ENCODE peak calls at places on chromosomes 4 and X, in five cellular contexts. Z is astrocyte; U is CD8-positive, alpha-beta T cell; V is left ventricle myocardium inferior; H is psoas muscle. F is an unnamed sample. For H3K4me1, the result is how much of the 10 kb centered on the place peaks cover.

GRCh38 chrX:107677909-107678308 is 49.6 kb downstream of the PRPS1 start:
- DNase-seq in Z (no peak), U (no peak), V (peak), H (no peak), F (no peak)

GRCh38 chr4:184536881-184537248 is 62.5 kb upstream of the IRF2 start:
- DNase-seq in Z (no peak), U (no peak), V (no peak), H (no peak), F (peak)

GRCh38 chr4:175066923-175067627 is 148.9 kb downstream of the ADAM29 start:
- DNase-seq in Z (no peak), U (no peak), V (no peak), H (no peak), F (no peak)

GRCh38 chr4:72286185-72286584 is 254.4 kb downstream of the NPFFR2 start:
- DNase-seq in Z (peak), U (no peak), V (no peak), H (no peak), F (no peak)

GRCh38 chrX:103254921-103255455 is at the start of gene TCEAL8:
- DNase-seq in Z (peak), U (peak), V (peak), H (peak), F (peak)

GRCh38 chr4:168421671-168422070 is 58.6 kb downstream of the DDX60L start:
- DNase-seq in Z (peak), U (no peak), V (no peak), H (no peak), F (no peak)

GRCh38 chr4:174265917-174266316 is 17.6 kb downstream of the FBXO8 start:
- DNase-seq in Z (no peak), U (no peak), V (no peak), H (no peak), F (no peak)

GRCh38 chr4:102869569-102870227 is 906 bp downstream of the CISD2 start:
- DNase-seq in Z (no peak), U (no peak), V (no peak), H (no peak), F (peak)

GRCh38 chrX:38819709-38820108 is 18.4 kb downstream of the MID1IP1 start:
- DNase-seq in Z (no peak), U (no peak), V (no peak), H (no peak), F (no peak)

GRCh38 chrX:105314468-105314867 is 94.0 kb upstream of the TEX13A start:
- DNase-seq in Z (peak), U (no peak), V (no peak), H (no peak), F (no peak)

GRCh38 chrX:13750204-13750603 is 15.7 kb downstream of the OFD1 start:
- DNase-seq in Z (peak), U (no peak), V (no peak), H (no peak), F (no peak)

GRCh38 chr4:33974270-33974669 is 2270.0 kb downstream of the ARAP2 start:
- DNase-seq in Z (no peak), U (no peak), V (no peak), H (no peak), F (no peak)

GRCh38 chrX:97743014-97743413 is 859.3 kb downstream of the RPA4 start:
- DNase-seq in Z (no peak), U (no peak), V (no peak), H (no peak), F (peak)

GRCh38 chr4:39597695-39598381 is 40.8 kb downstream of the SMIM14 start:
- DNase-seq in Z (no peak), U (no peak), V (no peak), H (no peak), F (no peak)

GRCh38 chr4:29558789-29559188 is 1161.4 kb upstream of the PCDH7 start:
- DNase-seq in Z (no peak), U (no peak), V (no peak), H (no peak), F (no peak)

GRCh38 chrX:66030505-66031317 is 9.2 kb downstream of the VSIG4 start:
- DNase-seq in Z (no peak), U (peak), V (no peak), H (no peak), F (peak)

GRCh38 chr4:143617994-143618679 is 82.3 kb downstream of the FREM3 start:
- DNase-seq in Z (peak), U (no peak), V (no peak), H (no peak), F (no peak)

GRCh38 chrX:11172413-11172812 is 61.3 kb downstream of the HCCS start:
- DNase-seq in Z (no peak), U (no peak), V (no peak), H (no peak), F (no peak)

GRCh38 chrX:15468036-15468435 is 25.1 kb downstream of the PIR start:
- DNase-seq in Z (peak), U (no peak), V (no peak), H (peak), F (no peak)

GRCh38 chr4:25905371-25905770 is 8.6 kb upstream of the SMIM20 start:
- DNase-seq in Z (no peak), U (no peak), V (no peak), H (no peak), F (no peak)

GRCh38 chrX:108036298-108036973 is 8.4 kb upstream of the VSIG1 start:
- DNase-seq in Z (peak), U (no peak), V (no peak), H (no peak), F (peak)

GRCh38 chr4:125043453-125043852 is 271.3 kb upstream of the FAT4 start:
- DNase-seq in Z (peak), U (no peak), V (no peak), H (no peak), F (no peak)

GRCh38 chr4:158201310-158201709 is 9.0 kb upstream of the TMEM144 start:
- DNase-seq in Z (no peak), U (no peak), V (no peak), H (no peak), F (no peak)

GRCh38 chr4:89878611-89879010 is 16.0 kb upstream of the MMRN1 start:
- DNase-seq in Z (no peak), U (no peak), V (no peak), H (no peak), F (no peak)

DNA sequence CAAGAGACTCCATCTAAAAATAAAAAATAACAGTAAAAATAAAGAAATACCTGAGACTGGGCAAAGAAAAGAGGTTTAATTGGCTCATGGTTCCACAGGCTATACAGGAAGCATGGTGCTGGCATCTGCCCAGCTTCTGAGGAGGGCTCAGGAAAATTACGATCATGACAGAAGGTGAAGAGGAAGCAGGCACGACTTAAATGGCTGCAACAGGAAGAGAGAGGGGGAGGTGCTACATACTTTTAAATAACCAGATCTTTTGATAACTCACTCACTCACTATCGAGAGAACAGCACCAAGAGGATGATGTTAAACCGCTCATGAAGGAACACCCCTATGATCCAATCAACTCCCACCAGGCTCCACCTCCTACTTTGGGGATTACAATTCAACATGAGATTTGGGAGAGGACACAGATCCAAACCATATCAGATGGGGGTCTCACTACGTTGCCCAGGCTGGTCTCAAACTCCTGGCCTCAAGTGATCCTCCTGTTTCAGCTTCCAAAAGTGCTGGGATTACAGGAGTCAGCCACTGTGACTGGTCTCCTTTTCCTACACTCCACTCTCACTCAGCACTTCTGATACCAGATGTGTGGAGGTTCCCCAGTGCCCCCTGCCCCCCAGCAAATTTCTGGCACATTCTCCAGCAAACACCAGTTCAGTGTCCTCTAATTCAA is 11.9 kb upstream of the ZNF157 start:
- DNase-seq in Z (no peak), U (peak), V (no peak), H (no peak), F (no peak)
- H3K27ac ChIP-seq in Z (no peak), U (no peak), V (no peak), H (no peak), F (no peak)

GRCh38 chr4:42282081-42282901 is 115.0 kb upstream of the SHISA3 start:
- DNase-seq in Z (peak), U (no peak), V (peak), H (no peak), F (peak)
- H3K4me3 ChIP-seq in Z (no peak), U (no peak), V (peak), H (no peak), F (no peak)

GRCh38 chrX:42515939-42516338 is 262.0 kb downstream of the PPP1R2C start:
- DNase-seq in Z (no peak), U (no peak), V (no peak), H (no peak), F (no peak)
- H3K4me1 ChIP-seq in Z (under half), U (under half), V (under half), H (under half), F (under half)

DNA sequence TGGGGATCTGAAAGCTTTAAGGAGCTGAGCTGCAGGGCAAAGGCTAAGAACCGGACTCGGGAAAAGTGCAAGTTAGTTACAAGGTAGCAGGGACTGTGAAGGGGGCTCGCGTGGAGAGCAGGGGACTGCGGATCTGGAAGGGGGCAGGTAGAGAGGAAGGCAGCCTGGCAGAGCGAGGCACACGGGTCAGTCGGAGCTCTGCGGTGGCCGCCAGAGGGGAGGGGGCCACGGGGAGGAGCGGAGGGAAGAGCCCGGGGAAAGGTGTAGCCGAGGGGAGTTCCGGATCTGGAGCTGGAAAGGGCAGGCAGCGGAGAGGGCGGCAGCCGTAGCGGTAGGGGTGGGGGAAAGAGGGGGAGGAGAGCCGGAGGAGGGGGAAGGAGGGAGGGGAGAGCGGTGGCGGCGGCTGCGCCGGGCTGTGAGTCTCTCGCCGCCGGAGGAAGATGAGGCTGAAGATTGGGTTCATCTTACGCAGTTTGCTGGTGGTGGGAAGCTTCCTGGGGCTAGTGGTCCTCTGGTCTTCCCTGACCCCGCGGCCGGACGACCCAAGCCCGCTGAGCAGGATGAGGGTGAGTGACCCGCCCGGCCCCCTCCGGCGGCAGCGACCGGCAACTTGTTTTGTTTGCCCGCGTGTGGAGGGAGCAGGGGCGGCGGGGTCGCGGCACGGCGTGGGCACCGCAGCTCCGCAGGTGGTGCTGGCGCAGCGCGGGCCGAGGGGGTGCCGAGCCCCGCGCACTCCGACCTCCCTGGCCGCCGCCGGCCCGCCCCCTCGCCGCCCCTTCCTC is at the start of gene GALNT7:
- DNase-seq in Z (peak), U (peak), V (peak), H (peak), F (peak)
- H3K27ac ChIP-seq in Z (peak), U (peak), V (peak), H (peak), F (peak)

DNA sequence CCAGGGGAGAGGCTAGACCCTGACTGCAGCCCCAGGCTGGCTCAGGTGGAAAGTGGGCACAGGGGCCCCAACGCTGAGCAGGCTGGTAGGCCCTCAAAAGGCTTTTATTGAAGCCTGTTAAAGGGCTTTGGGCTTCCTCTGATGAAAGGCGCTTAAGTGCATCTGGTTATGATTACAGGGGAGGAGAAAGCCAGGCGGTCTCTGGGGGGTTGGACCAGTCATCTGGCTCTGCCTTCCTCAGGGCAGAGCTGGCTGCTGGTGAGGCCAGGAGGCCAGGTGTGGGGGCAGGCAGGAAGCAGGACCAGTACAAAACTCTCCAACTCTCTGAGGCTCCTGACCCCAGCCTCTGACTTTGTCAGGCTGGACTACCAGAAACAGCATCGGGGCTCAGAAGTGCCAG is 68.8 kb upstream of the BCOR start:
- DNase-seq in Z (no peak), U (no peak), V (no peak), H (no peak), F (no peak)
- H3K4me3 ChIP-seq in Z (no peak), U (peak), V (peak), H (no peak), F (no peak)

DNA sequence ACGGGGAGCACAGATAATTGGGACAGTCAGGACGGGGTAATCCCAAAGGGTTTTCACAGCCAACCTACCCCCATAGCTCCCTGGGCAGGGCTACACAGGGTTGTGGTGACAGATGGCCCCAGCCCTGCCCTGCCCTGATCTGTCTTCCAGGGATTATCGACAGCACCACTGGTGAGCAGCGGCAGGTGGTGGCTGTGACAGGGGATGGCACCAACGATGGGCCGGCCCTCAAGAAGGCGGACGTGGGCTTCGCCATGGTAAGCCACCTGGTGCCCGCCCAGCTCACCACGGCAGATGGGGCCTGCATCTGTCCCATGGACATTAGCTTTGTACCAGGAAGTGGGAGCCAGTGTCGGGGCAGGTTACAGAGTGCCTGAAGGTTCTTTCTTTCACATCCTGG is 39.3 kb downstream of the ATP2B3 start:
- DNase-seq in Z (no peak), U (no peak), V (no peak), H (no peak), F (no peak)
- H3K4me1 ChIP-seq in Z (under half), U (under half), V (under half), H (under half), F (under half)

DNA sequence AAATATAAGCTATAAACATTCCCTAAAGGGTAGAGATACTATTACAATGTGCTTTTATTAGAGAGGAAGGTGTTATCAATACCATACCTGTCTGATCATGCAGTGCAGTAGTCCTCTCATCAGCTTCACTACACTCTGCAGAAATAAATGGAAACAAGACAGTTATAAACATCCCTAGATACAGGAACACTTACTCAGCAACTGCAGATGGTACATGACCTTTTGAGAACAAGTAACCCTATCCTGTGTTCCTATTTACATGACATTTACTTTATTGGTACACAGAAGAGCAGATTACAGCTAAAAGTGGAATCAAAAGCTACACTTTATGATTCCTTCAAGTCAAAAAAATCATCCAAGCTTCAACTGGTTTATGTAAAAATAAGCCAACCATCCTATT is 9.0 kb downstream of the PHKA1 start:
- DNase-seq in Z (no peak), U (no peak), V (no peak), H (no peak), F (no peak)
- H3K27ac ChIP-seq in Z (no peak), U (no peak), V (no peak), H (peak), F (no peak)

DNA sequence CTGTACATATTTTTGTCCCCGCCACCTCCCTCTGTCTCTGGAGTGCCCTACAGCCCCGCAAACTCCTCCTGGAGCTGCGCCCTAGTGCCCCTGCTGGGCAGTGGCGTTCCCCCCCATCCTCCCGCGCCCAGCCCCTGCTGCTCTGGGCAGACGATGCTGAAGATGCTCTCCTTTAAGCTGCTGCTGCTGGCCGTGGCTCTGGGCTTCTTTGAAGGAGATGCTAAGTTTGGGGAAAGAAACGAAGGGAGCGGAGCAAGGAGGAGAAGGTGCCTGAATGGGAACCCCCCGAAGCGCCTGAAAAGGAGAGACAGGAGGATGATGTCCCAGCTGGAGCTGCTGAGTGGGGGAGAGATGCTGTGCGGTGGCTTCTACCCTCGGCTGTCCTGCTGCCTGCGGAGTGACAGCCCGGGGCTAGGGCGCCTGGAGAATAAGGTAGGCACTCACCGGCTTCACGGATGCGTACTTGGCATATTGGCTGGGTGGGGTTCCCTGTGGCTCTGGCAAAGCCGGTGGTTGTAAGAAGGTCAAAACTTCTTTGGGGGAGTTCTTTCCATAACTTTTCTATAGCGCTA is 653 bp downstream of the HHIP start:
- DNase-seq in Z (no peak), U (no peak), V (no peak), H (peak), F (no peak)
- H3K4me3 ChIP-seq in Z (peak), U (no peak), V (peak), H (peak), F (peak)

GRCh38 chrX:113743069-113743468 is 840.8 kb upstream of the HTR2C start:
- DNase-seq in Z (no peak), U (no peak), V (no peak), H (no peak), F (no peak)

GRCh38 chrX:113747274-113747973 is 836.5 kb upstream of the HTR2C start:
- DNase-seq in Z (no peak), U (no peak), V (no peak), H (no peak), F (no peak)

GRCh38 chrX:113741744-113742143 is 842.1 kb upstream of the HTR2C start:
- DNase-seq in Z (peak), U (no peak), V (no peak), H (no peak), F (no peak)
- H3K4me1 ChIP-seq in Z (under half), U (under half), V (under half), H (under half), F (under half)

F was measured in colonic mucosa.